ENCODE peak calls at places on chromosomes 13 and 19, in four cellular contexts. I is cardiac muscle cell, W is uterus, J is left ventricle myocardium inferior. Z is an unnamed sample. For H3K36me3, the result is how much of the 10 kb centered on the place peaks cover.

GRCh38 chr13:36548129-36548528 is 115.8 kb downstream of the CCNA1 start:
- DNase-seq in W (no peak), I (no peak), J (peak), Z (no peak)

GRCh38 chr13:29969286-29969685 is 118.9 kb upstream of the UBL3 start:
- DNase-seq in J (no peak), I (peak), W (peak), Z (no peak)

GRCh38 chr13:99614465-99614885 is 113.2 kb downstream of the TM9SF2 start:
- DNase-seq in I (peak), J (no peak), W (no peak), Z (no peak)

GRCh38 chr13:20351279-20352022 is 119.3 kb upstream of the GJB6 start:
- DNase-seq in W (no peak), J (no peak), I (peak), Z (no peak)

GRCh38 chr19:6800991-6801396 is 28.5 kb downstream of the VAV1 start:
- DNase-seq in I (peak), J (no peak), W (no peak), Z (peak)

GRCh38 chr19:16654151-16654550 is 5.8 kb downstream of the SMIM7 start:
- DNase-seq in I (peak), J (no peak), W (no peak), Z (no peak)

GRCh38 chr19:1566392-1567115 is 1.6 kb downstream of the MEX3D start:
- DNase-seq in W (peak), I (peak), J (peak), Z (peak)

GRCh38 chr19:1469936-1470863 is 8.8 kb downstream of the C19orf25 start:
- DNase-seq in I (no peak), J (peak), W (no peak), Z (no peak)

GRCh38 chr13:74129500-74130144 is 4.6 kb downstream of the KLF12 start:
- DNase-seq in I (no peak), W (no peak), J (peak), Z (no peak)

GRCh38 chr13:101767096-101767495 is 314.6 kb downstream of the ITGBL1 start:
- DNase-seq in J (no peak), I (no peak), W (no peak), Z (no peak)

GRCh38 chr13:63909726-63910125 is 2494.1 kb upstream of the PCDH20 start:
- DNase-seq in J (no peak), W (no peak), I (no peak), Z (no peak)

GRCh38 chr13:79987323-79987722 is 353.6 kb downstream of the SPRY2 start:
- DNase-seq in J (no peak), W (no peak), I (no peak), Z (no peak)

GRCh38 chr19:16750081-16750480 is 30.4 kb downstream of the NWD1 start:
- DNase-seq in I (no peak), W (no peak), J (no peak), Z (no peak)

GRCh38 chr13:28394422-28394821 is 100.5 kb downstream of the FLT1 start:
- DNase-seq in I (no peak), W (no peak), J (no peak), Z (no peak)

GRCh38 chr19:9796113-9796773 is 22.6 kb downstream of the FBXL12 start:
- DNase-seq in I (peak), W (peak), J (peak), Z (peak)

GRCh38 chr19:9791552-9792181 is 23.1 kb upstream of the ZNF846 start:
- DNase-seq in W (peak), J (peak), I (peak), Z (peak)

GRCh38 chr19:9793051-9793591 is 24.6 kb upstream of the ZNF846 start:
- DNase-seq in I (peak), W (peak), J (peak), Z (no peak)

GRCh38 chr19:9789066-9789465 is 20.5 kb upstream of the ZNF846 start:
- DNase-seq in J (no peak), W (no peak), I (no peak), Z (no peak)

DNA sequence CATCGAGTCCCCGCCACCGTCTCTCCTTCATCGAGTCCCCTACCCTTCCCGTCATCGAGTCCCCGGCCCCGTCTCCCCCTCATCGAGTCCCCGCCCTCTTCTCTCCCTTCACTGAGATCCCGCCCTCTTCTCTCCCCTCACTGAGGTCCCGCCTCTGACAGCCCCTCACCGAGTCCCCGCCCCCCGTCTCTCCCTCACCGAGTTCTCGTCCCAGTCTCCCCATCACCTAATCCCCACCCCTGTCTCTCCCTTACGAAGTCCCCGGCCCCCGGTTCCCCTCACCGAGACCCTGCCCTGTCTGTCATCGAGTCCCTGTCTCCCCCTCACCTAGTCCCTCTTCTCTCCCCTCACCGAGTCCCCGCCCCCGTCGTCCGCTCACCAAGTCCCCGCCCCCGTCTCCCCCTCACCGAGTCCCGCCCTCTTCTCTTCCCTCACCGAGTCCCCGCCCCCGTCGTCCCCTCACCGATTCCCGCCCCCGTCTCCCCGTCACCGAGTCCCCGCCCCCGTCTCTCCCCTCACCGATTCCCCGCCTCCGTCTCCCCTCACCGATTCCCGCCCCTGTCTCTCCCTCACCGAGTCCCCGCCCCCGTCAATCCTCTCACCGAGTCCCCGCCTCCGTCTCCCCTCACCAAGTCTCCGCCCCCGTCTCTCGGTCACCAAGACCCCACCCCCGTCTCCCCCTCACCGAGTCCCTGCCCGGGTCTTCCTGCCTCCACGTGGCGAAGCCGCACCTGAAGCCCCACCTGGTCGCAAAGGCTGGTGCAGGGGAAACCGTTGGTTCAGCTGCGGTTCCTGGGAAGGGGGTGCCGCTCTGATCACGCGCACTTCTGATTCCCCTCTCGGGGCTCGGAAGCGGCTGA is 23.9 kb upstream of the ZNF846 start:
- DNase-seq in W (peak), J (peak), I (peak), Z (peak)
- TF ChIP-seq CTCF in W (peak), J (no peak), I (no peak), Z (no peak)

GRCh38 chr19:43540381-43540780 is 7.4 kb downstream of the ZNF575 start:
- DNase-seq in I (no peak), W (no peak), J (no peak), Z (no peak)
- H3K36me3 ChIP-seq in I (under half), W (under half), J (half or more), Z (under half)

GRCh38 chr19:41352609-41353465 is 885 bp downstream of the TGFB1 start:
- DNase-seq in J (peak), W (peak), I (peak), Z (no peak)
- TF ChIP-seq CTCF in J (peak), W (peak), I (peak), Z (peak)

DNA sequence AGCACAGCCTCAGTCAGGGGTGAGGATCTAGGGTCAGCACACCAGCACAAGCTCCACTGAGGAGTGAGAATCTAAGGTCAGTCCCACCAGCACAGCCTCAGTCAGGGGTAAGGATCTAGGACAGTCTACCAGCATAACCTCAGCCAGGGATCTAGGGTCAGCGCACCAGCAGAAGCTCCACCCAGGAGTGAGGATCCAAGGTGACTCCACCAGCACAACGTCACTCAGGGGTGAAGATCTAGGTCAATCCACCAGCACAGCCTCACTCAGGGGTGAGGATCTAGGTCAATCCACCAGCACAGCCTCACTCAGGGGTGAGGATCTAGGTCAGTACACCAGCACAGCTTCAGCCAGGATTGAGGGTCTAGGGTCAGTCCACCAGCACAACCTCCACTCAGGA is 64.5 kb downstream of the RAB20 start:
- DNase-seq in I (no peak), J (no peak), W (no peak), Z (no peak)
- H3K36me3 ChIP-seq in I (under half), J (half or more), W (under half), Z (under half)